ENCODE peak calls at places on chromosome 1, in five cellular contexts. X is SK-N-DZ, T is C1 segment of cervical spinal cord, J is myocyte, P is MV-4-11. B is an unnamed sample.

GRCh38 chr1:111758373-111758772 is 2.7 kb downstream of the DDX20 start:
- DNase-seq in X (no peak), T (no peak), J (no peak), P (peak; percentile 51), B (no peak)

GRCh38 chr1:186315585-186315984 is 59.5 kb downstream of the TPR start:
- DNase-seq in X (no peak), T (no peak), J (no peak), P (no peak), B (no peak)

GRCh38 chr1:165116732-165117131 is 239.8 kb downstream of the LMX1A start:
- DNase-seq in X (no peak), T (no peak), J (no peak), P (no peak), B (no peak)

GRCh38 chr1:16955186-16955585 is 25.2 kb downstream of the MFAP2 start:
- DNase-seq in X (no peak), T (no peak), J (no peak), P (no peak), B (no peak)

GRCh38 chr1:204317170-204317569 is 42.6 kb downstream of the PLEKHA6 start:
- DNase-seq in X (peak; percentile 59), T (no peak), J (no peak), P (no peak), B (no peak)

GRCh38 chr1:216750031-216750627 is 26.9 kb upstream of the ESRRG start:
- DNase-seq in X (peak; percentile 65), T (peak; percentile 12), J (peak; percentile 75), P (peak; percentile 18), B (no peak)

GRCh38 chr1:200129480-200129879 is 102.0 kb downstream of the NR5A2 start:
- DNase-seq in X (no peak), T (no peak), J (no peak), P (no peak), B (no peak)

GRCh38 chr1:25048728-25049127 is 118.7 kb upstream of the RUNX3 start:
- DNase-seq in X (no peak), T (no peak), J (no peak), P (no peak), B (no peak)

GRCh38 chr1:36359911-36360310 is 25.8 kb downstream of the STK40 start:
- DNase-seq in X (no peak), T (no peak), J (no peak), P (no peak), B (no peak)

GRCh38 chr1:925532-926421 is 2.1 kb downstream of the SAMD11 start:
- DNase-seq in X (no peak), T (no peak), J (no peak), P (no peak), B (no peak)

GRCh38 chr1:56056438-56057312 is 522.7 kb downstream of the PLPP3 start:
- DNase-seq in X (no peak), T (no peak), J (peak; percentile 34), P (no peak), B (no peak)